ENCODE peak calls at places on chromosomes 2 and 18, in seven cellular contexts. L is thoracic aorta; P is iPS DF 6.9; J is left ventricle myocardium inferior; W is HCT116; E is activated CD4-positive, alpha-beta T cell treated with anti-CD3 and anti-CD28 coated beads, Interleukin-2, amount 10 ng/mL, durations not matched to agents 7 days and 5 days; Y is ELF-1. T is an unnamed sample.

GRCh38 chr18:22332590-22332989 is 85.1 kb downstream of the CTAGE1 start:
- DNase-seq in P (no peak), Y (peak; percentile 71), J (no peak), L (no peak), W (no peak), E (no peak), T (no peak)

GRCh38 chr2:60484080-60484737 is 69.2 kb downstream of the BCL11A start:
- DNase-seq in L (no peak), E (no peak), W (no peak), P (no peak), J (no peak), Y (peak; percentile 54), T (no peak)

GRCh38 chr2:201572822-201573493 is 70.3 kb downstream of the TMEM237 start:
- DNase-seq in E (no peak), J (no peak), W (no peak), Y (no peak), L (no peak), P (no peak), T (no peak)

GRCh38 chr2:1827686-1828085 is 83.4 kb upstream of the PXDN start:
- DNase-seq in L (no peak), Y (no peak), P (no peak), J (no peak), W (no peak), E (no peak), T (no peak)

GRCh38 chr2:151841025-151841424 is 12.8 kb upstream of the ARL5A start:
- DNase-seq in W (no peak), P (no peak), Y (no peak), L (no peak), E (no peak), J (no peak), T (no peak)

GRCh38 chr2:48347712-48348111 is 182.2 kb upstream of the STON1 start:
- DNase-seq in W (no peak), J (no peak), Y (no peak), E (no peak), P (no peak), L (no peak), T (no peak)

GRCh38 chr2:7060156-7060555 is 142.9 kb downstream of the RNF144A start:
- DNase-seq in J (no peak), L (no peak), E (no peak), Y (no peak), W (no peak), P (no peak), T (no peak)

GRCh38 chr2:180966378-180966777 is 14.0 kb upstream of the UBE2E3 start:
- DNase-seq in E (no peak), L (no peak), P (no peak), J (no peak), W (no peak), Y (no peak), T (no peak)

GRCh38 chr18:11826836-11827235 is 24.4 kb upstream of the CHMP1B start:
- DNase-seq in J (no peak), W (no peak), E (no peak), L (no peak), Y (peak; percentile 77), P (no peak), T (no peak)

GRCh38 chr2:220512419-220512818 is 885.0 kb downstream of the SLC4A3 start:
- DNase-seq in J (no peak), Y (no peak), L (no peak), P (no peak), E (no peak), W (no peak), T (no peak)

GRCh38 chr2:232310189-232310588 is 68.4 kb upstream of the ALPP start:
- DNase-seq in W (no peak), L (no peak), P (no peak), Y (no peak), J (no peak), E (peak; percentile 46), T (no peak)

GRCh38 chr2:235129856-235130255 is 178.0 kb downstream of the SH3BP4 start:
- DNase-seq in J (no peak), Y (no peak), W (no peak), L (no peak), E (no peak), P (no peak), T (no peak)

T was measured in thyroid gland.